ENCODE peak calls at places on chromosome 6, in five cellular contexts. T is non-pigmented ciliary epithelial cell, D is T-helper 1 cell, X is GM04503, P is HCT116. Y is an unnamed sample.

GRCh38 chr6:139060332-139060731 is 31.8 kb downstream of the ABRACL start:
- DNase-seq in T (peak; percentile 37), X (peak; percentile 43), D (no peak), P (no peak), Y (no peak)

GRCh38 chr6:79385333-79385732 is 150.9 kb upstream of the HMGN3 start:
- DNase-seq in P (no peak), D (no peak), T (no peak), X (no peak), Y (no peak)

GRCh38 chr6:90537723-90538407 is 49.0 kb downstream of the MAP3K7 start:
- DNase-seq in P (no peak), T (no peak), D (no peak), X (peak; percentile 29), Y (no peak)

GRCh38 chr6:111957623-111958315 is 84.5 kb upstream of the FYN start:
- DNase-seq in D (no peak), X (no peak), P (peak; percentile 13), T (no peak), Y (no peak)

GRCh38 chr6:30719356-30719755 is 796 bp upstream of the TUBB start:
- DNase-seq in X (no peak), P (no peak), T (no peak), D (no peak), Y (no peak)

GRCh38 chr6:29965873-29966601 is 23.7 kb downstream of the HLA-A start:
- DNase-seq in P (peak; percentile 91), X (no peak), D (peak; percentile 44), T (no peak), Y (peak; percentile 89)

GRCh38 chr6:3340358-3340798 is 81.6 kb downstream of the PSMG4 start:
- DNase-seq in X (peak; percentile 74), P (no peak), T (no peak), D (no peak), Y (no peak)

GRCh38 chr6:166052837-166053236 is 114.8 kb downstream of the TBXT start:
- DNase-seq in X (no peak), T (no peak), P (no peak), D (no peak), Y (no peak)

GRCh38 chr6:36621371-36621855 is 27.3 kb downstream of the SRSF3 start:
- DNase-seq in D (no peak), P (no peak), X (no peak), T (no peak), Y (no peak)